ENCODE peak calls at places on chromosomes 5 and 9, in seven cellular contexts. V is psoas muscle, G is IMR-90, W is DND-41, L is AG04450, E is HL-60, Y is ovary. P is an unnamed sample.

GRCh38 chr5:52692039-52692438 is 95.7 kb upstream of the ITGA1 start:
- DNase-seq in V (no peak), G (peak), W (no peak), L (peak), E (no peak), Y (no peak), P (no peak)

GRCh38 chr9:136741885-136742568 is 713 bp downstream of the LCN10 start:
- DNase-seq in V (no peak), G (no peak), W (no peak), L (no peak), E (no peak), Y (no peak), P (no peak)

GRCh38 chr9:120663380-120663779 is 50.9 kb downstream of the MEGF9 start:
- DNase-seq in V (no peak), G (no peak), W (no peak), L (no peak), E (no peak), Y (no peak), P (no peak)

GRCh38 chr9:113526231-113526746 is 62.8 kb downstream of the RGS3 start:
- DNase-seq in V (no peak), G (no peak), W (no peak), L (no peak), E (no peak), Y (no peak), P (no peak)

GRCh38 chr5:10580531-10581423 is 16.9 kb downstream of the ANKRD33B start:
- DNase-seq in V (no peak), G (no peak), W (no peak), L (no peak), E (no peak), Y (no peak), P (no peak)

GRCh38 chr5:83645936-83646335 is 74.7 kb downstream of the HAPLN1 start:
- DNase-seq in V (no peak), G (no peak), W (no peak), L (no peak), E (no peak), Y (no peak), P (no peak)

GRCh38 chr5:35540002-35540401 is 77.7 kb upstream of the SPEF2 start:
- DNase-seq in V (no peak), G (no peak), W (no peak), L (no peak), E (no peak), Y (no peak), P (no peak)

GRCh38 chr9:22244141-22245011 is 202.2 kb upstream of the DMRTA1 start:
- DNase-seq in V (no peak), G (peak), W (peak), L (no peak), E (no peak), Y (no peak), P (no peak)

GRCh38 chr5:27592231-27592630 is 553.8 kb upstream of the CDH9 start:
- DNase-seq in V (no peak), G (no peak), W (no peak), L (no peak), E (no peak), Y (no peak), P (no peak)

GRCh38 chr5:10288600-10289213 is 19.0 kb downstream of the CMBL start:
- DNase-seq in V (peak), G (no peak), W (peak), L (no peak), E (no peak), Y (no peak), P (no peak)

GRCh38 chr9:113574381-113575262 is 111.1 kb downstream of the RGS3 start:
- DNase-seq in V (no peak), G (no peak), W (no peak), L (no peak), E (no peak), Y (no peak), P (no peak)

GRCh38 chr9:107778666-107779065 is 289.1 kb upstream of the KLF4 start:
- DNase-seq in V (no peak), G (no peak), W (no peak), L (no peak), E (no peak), Y (no peak), P (no peak)

GRCh38 chr9:12274577-12274976 is 418.6 kb upstream of the TYRP1 start:
- DNase-seq in V (peak), G (no peak), W (no peak), L (no peak), E (no peak), Y (no peak), P (peak)

GRCh38 chr9:8489845-8490244 is 690.3 kb upstream of the DMAC1 start:
- DNase-seq in V (no peak), G (no peak), W (no peak), L (no peak), E (no peak), Y (no peak), P (no peak)

GRCh38 chr5:168162464-168162863 is 129.0 kb upstream of the WWC1 start:
- DNase-seq in V (no peak), G (no peak), W (no peak), L (no peak), E (no peak), Y (no peak), P (no peak)

GRCh38 chr9:108087781-108088180 is 598.2 kb upstream of the KLF4 start:
- DNase-seq in V (peak), G (no peak), W (no peak), L (no peak), E (no peak), Y (no peak), P (no peak)

GRCh38 chr9:95425910-95426551 is 90.7 kb downstream of the PTCH1 start:
- DNase-seq in V (no peak), G (peak), W (no peak), L (no peak), E (no peak), Y (no peak), P (no peak)

GRCh38 chr5:107868994-107869393 is 198.3 kb upstream of the EFNA5 start:
- DNase-seq in V (no peak), G (no peak), W (no peak), L (no peak), E (no peak), Y (no peak), P (no peak)

GRCh38 chr9:102428305-102428704 is 566.8 kb upstream of the CYLC2 start:
- DNase-seq in V (no peak), G (no peak), W (no peak), L (no peak), E (no peak), Y (no peak), P (no peak)
- TF ChIP-seq CTCF in V (no peak), G (no peak), W (no peak), L (no peak), E (no peak), Y (no peak), P (no peak)

DNA sequence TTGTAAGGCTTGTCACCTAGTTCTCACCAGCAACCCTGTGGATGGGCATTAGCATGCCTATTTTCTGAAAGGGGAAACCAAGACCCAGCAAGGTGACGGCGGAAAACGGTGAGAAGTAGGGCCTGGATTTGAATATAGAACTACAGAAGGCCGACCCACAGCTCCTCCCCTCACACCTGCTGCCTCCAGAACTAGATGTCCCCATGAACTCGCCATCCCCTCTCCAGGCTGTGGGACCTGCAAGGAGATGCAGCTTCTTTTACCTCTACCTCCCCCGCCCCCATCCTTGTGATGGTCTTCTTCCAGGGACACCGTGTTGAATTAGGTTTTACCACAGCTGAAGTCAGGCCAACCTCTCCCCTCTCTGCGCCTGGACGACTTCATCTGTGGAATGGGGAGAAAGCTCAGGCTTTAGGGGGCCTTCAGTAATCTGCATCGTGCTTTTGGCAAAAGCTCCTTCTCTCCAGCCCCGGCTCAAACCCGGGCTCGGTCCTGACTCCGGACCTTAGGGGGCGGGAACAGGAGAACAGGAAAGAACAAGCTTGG is 4.2 kb upstream of the MSX2 start:
- DNase-seq in V (no peak), G (no peak), W (no peak), L (no peak), E (no peak), Y (no peak), P (no peak)
- H3K27ac ChIP-seq in V (no peak), G (no peak), W (no peak), L (no peak), E (no peak), Y (no peak), P (no peak)

GRCh38 chr5:5534333-5534732 is 111.9 kb downstream of the ICE1 start:
- DNase-seq in V (no peak), G (no peak), W (no peak), L (no peak), E (no peak), Y (no peak), P (no peak)
- H3K4me3 ChIP-seq in V (no peak), G (no peak), W (no peak), L (no peak), E (no peak), Y (no peak), P (no peak)

DNA sequence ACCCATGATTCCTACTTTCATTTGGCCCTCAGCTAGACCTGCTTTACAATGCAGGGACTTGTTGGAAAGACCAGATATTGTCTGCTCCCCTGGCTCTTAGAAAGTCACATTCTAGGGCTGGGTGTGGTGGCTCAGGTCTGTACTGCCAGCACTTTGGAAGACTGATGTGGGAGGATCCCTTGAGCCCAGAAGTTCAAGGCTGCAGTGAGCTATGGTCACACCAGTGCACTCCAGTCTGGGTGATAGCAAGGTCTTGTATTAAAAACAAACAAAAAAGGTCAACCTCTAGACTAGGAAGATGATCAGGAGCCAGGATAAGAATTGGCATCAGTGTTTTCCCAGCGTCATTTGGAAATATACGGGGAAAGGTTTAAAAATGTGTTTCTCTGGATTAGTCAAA is 145.8 kb downstream of the PALM2AKAP2 start:
- DNase-seq in V (no peak), G (no peak), W (no peak), L (no peak), E (no peak), Y (no peak), P (no peak)
- TF ChIP-seq CTCF in V (no peak), G (no peak), W (no peak), L (no peak), E (no peak), Y (no peak), P (no peak)

DNA sequence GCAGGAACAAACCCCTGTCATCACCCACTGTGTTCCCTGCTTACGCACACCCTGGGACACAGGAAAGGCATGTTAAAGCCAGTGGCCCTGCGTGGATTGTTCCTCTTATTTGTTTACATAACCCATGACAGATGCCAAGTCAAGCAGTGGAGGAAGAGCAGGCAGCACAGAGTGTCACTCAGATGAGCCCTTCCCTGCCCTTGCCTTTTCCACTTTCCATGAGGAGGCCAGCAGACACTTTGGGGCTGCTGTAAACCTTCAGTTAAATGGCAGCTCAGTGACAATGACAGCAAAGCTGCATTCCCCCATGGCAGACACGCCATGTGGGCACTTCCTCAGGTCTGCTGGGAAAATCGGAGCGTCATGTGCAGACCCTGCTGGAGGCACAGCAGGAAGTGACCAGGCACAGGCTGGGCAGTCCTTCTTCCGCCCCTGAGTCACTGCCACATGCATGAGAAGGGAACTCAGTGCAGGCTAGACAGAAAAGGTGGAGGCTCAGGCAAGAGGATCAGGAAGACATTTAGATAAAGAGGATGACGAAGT is 216.8 kb upstream of the PIK3R1 start:
- DNase-seq in V (peak), G (peak), W (no peak), L (no peak), E (peak), Y (no peak), P (no peak)
- H3K27ac ChIP-seq in V (no peak), G (no peak), W (no peak), L (no peak), E (no peak), Y (no peak), P (no peak)

DNA sequence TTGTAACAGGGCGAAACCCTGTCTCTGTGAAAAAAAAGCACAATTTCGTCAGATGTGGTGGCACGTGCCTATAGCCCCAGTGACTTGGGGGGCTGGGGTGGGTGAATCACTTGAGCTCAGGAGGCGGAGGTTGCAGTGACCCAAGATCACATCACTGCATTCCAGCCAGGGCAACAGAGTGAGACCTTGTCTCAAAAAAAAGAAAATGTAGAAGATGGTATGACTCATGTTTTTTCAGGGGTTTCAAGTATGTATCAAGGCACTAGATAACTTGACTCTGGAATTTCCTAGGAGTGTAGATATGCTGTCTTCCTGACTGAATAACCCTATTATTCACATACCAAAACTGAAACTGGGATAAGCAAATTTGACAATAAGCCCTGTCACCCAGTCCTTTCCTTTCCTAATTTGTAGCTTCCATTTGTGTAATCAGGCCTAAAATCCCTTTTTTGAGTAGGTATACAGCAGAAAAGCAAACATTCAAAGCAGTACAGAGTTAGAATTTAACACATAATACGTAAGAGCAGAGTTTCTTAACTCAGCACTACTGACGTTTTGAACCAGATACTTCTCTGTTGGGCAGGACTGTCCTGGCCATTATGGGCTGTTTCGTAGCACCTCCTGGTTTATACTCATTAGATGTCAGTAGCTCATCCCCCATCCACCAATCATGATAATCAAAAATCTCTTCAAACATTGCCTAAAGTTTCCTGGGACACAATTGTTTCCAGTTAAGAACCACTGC is 17.3 kb upstream of the ANKRD18B start:
- DNase-seq in V (no peak), G (peak), W (no peak), L (peak), E (no peak), Y (no peak), P (no peak)
- H3K4me3 ChIP-seq in V (no peak), G (peak), W (no peak), L (peak), E (no peak), Y (no peak), P (no peak)

GRCh38 chr9:1606253-1606652 is 408.9 kb upstream of the SMARCA2 start:
- DNase-seq in V (no peak), G (no peak), W (no peak), L (no peak), E (no peak), Y (no peak), P (no peak)

GRCh38 chr9:1599961-1600360 is 415.2 kb upstream of the SMARCA2 start:
- DNase-seq in V (no peak), G (no peak), W (no peak), L (no peak), E (no peak), Y (no peak), P (no peak)

GRCh38 chr9:1604942-1605560 is 410.1 kb upstream of the SMARCA2 start:
- DNase-seq in V (no peak), G (no peak), W (peak), L (no peak), E (no peak), Y (no peak), P (no peak)
- TF ChIP-seq CTCF in V (peak), G (peak), W (peak), L (peak), E (peak), Y (no peak), P (peak)

DNA sequence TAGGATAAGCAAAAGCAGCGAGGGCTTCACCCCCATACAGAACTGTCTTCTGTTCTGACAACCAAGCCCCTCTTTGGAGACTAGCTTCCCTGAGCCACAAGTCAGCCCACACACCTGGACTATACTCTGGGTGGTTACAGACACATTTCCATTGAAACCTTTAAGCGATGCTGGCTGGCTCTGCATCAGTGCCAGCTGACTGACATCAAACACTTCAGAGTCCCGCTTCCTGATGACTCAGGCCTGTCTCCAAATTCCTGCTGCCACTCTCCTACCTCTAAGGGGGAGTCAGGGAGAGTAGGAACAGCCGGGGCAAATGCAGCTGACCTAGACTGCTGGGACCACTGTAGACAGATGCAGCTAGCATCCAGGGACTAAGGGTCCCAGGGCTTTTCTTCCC is 59.4 kb downstream of the SIL1 start:
- DNase-seq in V (peak), G (peak), W (no peak), L (no peak), E (no peak), Y (no peak), P (peak)
- H3K27ac ChIP-seq in V (peak), G (no peak), W (no peak), L (no peak), E (no peak), Y (no peak), P (peak)